ENCODE peak calls at places on chromosome 16, in five cellular contexts. Y is putamen; O is A172; Q is CD8-positive, alpha-beta T cell; J is hippocampal formation. U is an unnamed sample.
A peak's percentile ranks its signal among the peaks of the same experiment; 100 is the strongest.

GRCh38 chr16:86104537-86105048 is 205.6 kb downstream of the IRF8 start:
- DNase-seq in O (no peak), Q (no peak), J (no peak), Y (no peak), U (no peak)

GRCh38 chr16:77594057-77594456 is 128.3 kb upstream of the NUDT7 start:
- DNase-seq in O (no peak), J (no peak), Y (no peak), Q (no peak), U (no peak)

GRCh38 chr16:27701381-27701780 is 151.4 kb downstream of the KATNIP start:
- DNase-seq in J (no peak), Y (no peak), O (no peak), Q (no peak), U (no peak)

GRCh38 chr16:85936761-85937343 is 37.9 kb downstream of the IRF8 start:
- DNase-seq in Q (peak; percentile 16), O (no peak), J (no peak), Y (no peak), U (no peak)

GRCh38 chr16:16076400-16076901 is 127.0 kb downstream of the ABCC1 start:
- DNase-seq in Q (no peak), J (no peak), Y (no peak), O (no peak), U (no peak)

GRCh38 chr16:85167589-85168537 is 55.6 kb upstream of the CIBAR2 start:
- DNase-seq in Y (no peak), O (no peak), J (no peak), Q (no peak), U (no peak)

GRCh38 chr16:47081113-47081512 is 62.6 kb downstream of the NETO2 start:
- DNase-seq in Y (no peak), O (no peak), J (no peak), Q (no peak), U (no peak)

GRCh38 chr16:89498839-89499238 is 8.5 kb upstream of the ANKRD11 start:
- DNase-seq in J (no peak), Y (no peak), Q (no peak), O (no peak), U (no peak)

GRCh38 chr16:83095926-83096692 is 469.3 kb downstream of the CDH13 start:
- DNase-seq in J (no peak), O (no peak), Y (no peak), Q (no peak), U (no peak)

GRCh38 chr16:73116576-73116975 is 68.6 kb upstream of the ZFHX3 start:
- DNase-seq in J (no peak), Q (no peak), Y (no peak), O (no peak), U (no peak)

GRCh38 chr16:46836521-46837292 is 5.7 kb upstream of the C16orf87 start:
- DNase-seq in J (no peak), O (no peak), Y (no peak), Q (no peak), U (no peak)

GRCh38 chr16:75266738-75267630 is 15.6 kb upstream of the BCAR1 start:
- DNase-seq in Y (peak; percentile 80), Q (no peak), O (no peak), J (no peak), U (peak; percentile 49)

GRCh38 chr16:67516296-67517177 is 12.1 kb upstream of the RIPOR1 start:
- DNase-seq in J (no peak), Y (no peak), O (peak; percentile 60), Q (no peak), U (no peak)

GRCh38 chr16:17339764-17340541 is 130.8 kb downstream of the XYLT1 start:
- DNase-seq in O (no peak), Y (no peak), Q (no peak), J (no peak), U (no peak)

GRCh38 chr16:75392911-75393310 is 40.4 kb downstream of the CFDP1 start:
- DNase-seq in J (no peak), Y (no peak), O (no peak), Q (no peak), U (no peak)

GRCh38 chr16:69662901-69663300 is 63.5 kb downstream of the NQO1 start:
- DNase-seq in Q (no peak), J (no peak), O (no peak), Y (no peak), U (no peak)

GRCh38 chr16:83771306-83771942 is 36.4 kb upstream of the HSBP1 start:
- DNase-seq in J (no peak), Q (no peak), Y (peak; percentile 67), O (no peak), U (no peak)

GRCh38 chr16:21950782-21951521 is 2.2 kb upstream of the UQCRC2 start:
- DNase-seq in Q (peak; percentile 16), Y (no peak), O (peak; percentile 28), J (peak; percentile 19), U (no peak)

GRCh38 chr16:81444448-81445121 is at the start of gene CMIP:
- DNase-seq in Q (peak; percentile 75), Y (peak; percentile 76), O (peak; percentile 42), J (peak; percentile 75), U (peak; percentile 55)

GRCh38 chr16:83689385-83689831 is 118.4 kb upstream of the HSBP1 start:
- DNase-seq in O (peak; percentile 98), Y (peak; percentile 74), J (peak; percentile 46), Q (no peak), U (no peak)

GRCh38 chr16:81315271-81316175 is 761 bp downstream of the GAN start:
- DNase-seq in Y (peak; percentile 21), O (no peak), J (peak; percentile 13), Q (peak; percentile 47), U (peak; percentile 32)

GRCh38 chr16:9311303-9311954 is 220.0 kb downstream of the HAPSTR1 start:
- DNase-seq in O (no peak), J (peak; percentile 47), Q (no peak), Y (peak; percentile 39), U (peak; percentile 19)

GRCh38 chr16:7246578-7246977 is 86.1 kb upstream of the RBFOX1 start:
- DNase-seq in Q (no peak), Y (no peak), J (no peak), O (no peak), U (no peak)

GRCh38 chr16:53946745-53947386 is 242.9 kb downstream of the FTO start:
- DNase-seq in Y (no peak), J (no peak), O (no peak), Q (no peak), U (no peak)

GRCh38 chr16:79013930-79014329 is 586.6 kb downstream of the MAF start:
- DNase-seq in Q (no peak), Y (no peak), J (no peak), O (no peak), U (no peak)

GRCh38 chr16:49675417-49675816 is 180.5 kb downstream of the ZNF423 start:
- DNase-seq in O (no peak), J (no peak), Q (no peak), Y (no peak), U (no peak)

GRCh38 chr16:20849587-20850390 is 43.5 kb downstream of the REXO5 start:
- DNase-seq in Q (peak; percentile 69), J (peak; percentile 34), Y (peak; percentile 34), O (peak; percentile 59), U (peak; percentile 19)

GRCh38 chr16:67714522-67714921 is 4.6 kb downstream of the GFOD2 start:
- DNase-seq in J (no peak), Q (no peak), Y (no peak), O (no peak), U (no peak)

GRCh38 chr16:65634291-65634690 is 512.4 kb upstream of the CDH11 start:
- DNase-seq in Y (no peak), J (no peak), Q (no peak), O (no peak), U (no peak)

GRCh38 chr16:13559624-13560023 is 360.3 kb upstream of the ERCC4 start:
- DNase-seq in J (no peak), O (no peak), Y (no peak), Q (no peak), U (no peak)

GRCh38 chr16:7367309-7367708 is 34.7 kb downstream of the RBFOX1 start:
- DNase-seq in Y (no peak), O (no peak), J (no peak), Q (no peak), U (no peak)

GRCh38 chr16:4193920-4194319 is 48.0 kb downstream of the SRL start:
- DNase-seq in O (no peak), J (no peak), Q (no peak), Y (no peak), U (no peak)

GRCh38 chr16:56789360-56789759 is 59.4 kb downstream of the NUP93 start:
- DNase-seq in Q (no peak), J (no peak), Y (no peak), O (peak; percentile 66), U (no peak)

GRCh38 chr16:12819126-12820117 is 15.7 kb upstream of the CPPED1 start:
- DNase-seq in Y (no peak), Q (peak; percentile 76), O (no peak), J (no peak), U (no peak)

GRCh38 chr16:55955439-55955838 is 80.3 kb upstream of the CES5A start:
- DNase-seq in O (no peak), Y (no peak), Q (no peak), J (no peak), U (no peak)

U was measured in occipital lobe.